ENCODE peak calls at places on chromosomes 6 and 20, in seven cellular contexts. Q, N, P, K, W, H and U are unnamed samples.

GRCh38 chr20:54618412-54618811 is 143.0 kb downstream of the DOK5 start:
- DNase-seq in Q (no peak), W (no peak), N (no peak), P (no peak), K (no peak), H (no peak), U (no peak)

GRCh38 chr20:56630086-56630493 is 984 bp downstream of the TFAP2C start:
- DNase-seq in H (peak), Q (peak), N (peak), P (no peak), W (peak), K (peak), U (peak)

GRCh38 chr6:125906158-125906998 is 50.2 kb upstream of the HINT3 start:
- DNase-seq in W (peak), N (peak), Q (peak), P (peak), K (peak), H (peak), U (peak)

GRCh38 chr6:140809694-140810101 is 1323.0 kb upstream of the GJE1 start:
- DNase-seq in H (no peak), K (no peak), P (no peak), Q (no peak), W (no peak), N (peak), U (no peak)

GRCh38 chr6:43575772-43576551 is at the start of the genes POLH and XPO5:
- DNase-seq in K (peak), P (peak), N (peak), W (peak), Q (peak), H (peak), U (peak)

GRCh38 chr6:14375940-14376339 is 258.4 kb downstream of the CD83 start:
- DNase-seq in H (no peak), K (no peak), W (no peak), Q (no peak), N (no peak), P (no peak), U (no peak)

GRCh38 chr6:52728394-52728793 is 34.9 kb downstream of the GSTA2 start:
- DNase-seq in Q (no peak), K (no peak), H (peak), N (no peak), P (no peak), W (peak), U (no peak)

GRCh38 chr20:14415492-14415891 is 78.1 kb upstream of the FLRT3 start:
- DNase-seq in W (peak), H (no peak), K (peak), Q (peak), N (no peak), P (no peak), U (no peak)

GRCh38 chr6:154197176-154197850 is 158.3 kb downstream of the OPRM1 start:
- DNase-seq in H (peak), P (no peak), N (no peak), Q (no peak), K (no peak), W (peak), U (no peak)

GRCh38 chr20:46721476-46721875 is 12.0 kb downstream of the SLC2A10 start:
- DNase-seq in K (no peak), W (no peak), N (no peak), Q (no peak), H (no peak), P (no peak), U (no peak)

GRCh38 chr6:150134280-150134920 is 8.4 kb upstream of the PPP1R14C start:
- DNase-seq in N (no peak), W (no peak), H (no peak), Q (no peak), P (no peak), K (no peak), U (no peak)

GRCh38 chr20:47540443-47541354 is 39.0 kb downstream of the NCOA3 start:
- DNase-seq in Q (no peak), P (peak), K (peak), H (peak), N (no peak), W (peak), U (no peak)

GRCh38 chr6:56176741-56177140 is 70.6 kb downstream of the COL21A1 start:
- DNase-seq in Q (no peak), W (no peak), P (no peak), K (no peak), N (no peak), H (no peak), U (no peak)

GRCh38 chr6:139801571-139802321 is 427.3 kb upstream of the CITED2 start:
- DNase-seq in P (no peak), W (no peak), Q (peak), K (peak), N (no peak), H (peak), U (peak)

GRCh38 chr6:170028629-170029345 is 262.1 kb downstream of the DLL1 start:
- DNase-seq in N (no peak), Q (no peak), W (no peak), K (no peak), H (no peak), P (no peak), U (no peak)

GRCh38 chr6:165486183-165487137 is 176.6 kb downstream of the PDE10A start:
- DNase-seq in W (no peak), Q (peak), N (no peak), P (no peak), K (no peak), H (no peak), U (peak)

GRCh38 chr6:53603381-53604121 is 58.6 kb upstream of the GCLC start:
- DNase-seq in H (peak), W (peak), Q (no peak), N (no peak), K (no peak), P (no peak), U (no peak)

GRCh38 chr6:139443226-139444112 is 69.0 kb upstream of the CITED2 start:
- DNase-seq in P (no peak), H (no peak), W (no peak), K (no peak), Q (no peak), N (no peak), U (no peak)

GRCh38 chr20:44532981-44533331 is 11.1 kb upstream of the SERINC3 start:
- DNase-seq in P (no peak), W (peak), N (no peak), K (no peak), H (peak), Q (no peak), U (no peak)

GRCh38 chr6:7142228-7142801 is 34.6 kb downstream of the RREB1 start:
- DNase-seq in W (no peak), P (no peak), H (no peak), N (no peak), K (no peak), Q (no peak), U (no peak)

GRCh38 chr20:19817017-19817416 is 59.0 kb downstream of the RIN2 start:
- DNase-seq in K (no peak), Q (no peak), H (peak), W (peak), P (no peak), N (no peak), U (no peak)

GRCh38 chr6:9502991-9503761 is 911.7 kb downstream of the TFAP2A start:
- DNase-seq in W (peak), P (no peak), N (no peak), H (peak), Q (peak), K (no peak), U (peak)

GRCh38 chr6:33604941-33605854 is 15.9 kb upstream of the ITPR3 start:
- DNase-seq in W (no peak), Q (no peak), P (no peak), N (no peak), H (no peak), K (no peak), U (no peak)

GRCh38 chr6:89690944-89691324 is 52.4 kb upstream of the LYRM2 start:
- DNase-seq in H (no peak), Q (peak), K (no peak), W (no peak), N (peak), P (no peak), U (peak)

GRCh38 chr6:20319520-20320357 is 81.9 kb upstream of the E2F3 start:
- DNase-seq in K (no peak), N (peak), W (no peak), Q (no peak), P (peak), H (no peak), U (no peak)

GRCh38 chr6:20630617-20631448 is 96.6 kb downstream of the CDKAL1 start:
- DNase-seq in N (no peak), H (no peak), W (peak), K (no peak), Q (no peak), P (no peak), U (no peak)

GRCh38 chr6:30857537-30857936 is 26.8 kb upstream of the DDR1 start:
- DNase-seq in Q (no peak), H (no peak), K (no peak), W (no peak), N (no peak), P (no peak), U (no peak)

GRCh38 chr6:116217069-116217468 is 36.8 kb downstream of the TSPYL4 start:
- DNase-seq in Q (peak), K (peak), P (peak), N (peak), H (peak), W (peak), U (peak)

GRCh38 chr20:18276821-18277220 is 11.5 kb upstream of the ZNF133 start:
- DNase-seq in H (peak), W (peak), Q (peak), P (peak), N (peak), K (peak), U (peak)

GRCh38 chr6:71045296-71045695 is 88.4 kb upstream of the B3GAT2 start:
- DNase-seq in K (no peak), P (no peak), N (no peak), W (no peak), Q (no peak), H (no peak), U (no peak)
- TF ChIP-seq EZH2phosphoT487 in K (no peak), P (no peak), N (no peak), W (no peak), Q (no peak), H (no peak), U (no peak)

DNA sequence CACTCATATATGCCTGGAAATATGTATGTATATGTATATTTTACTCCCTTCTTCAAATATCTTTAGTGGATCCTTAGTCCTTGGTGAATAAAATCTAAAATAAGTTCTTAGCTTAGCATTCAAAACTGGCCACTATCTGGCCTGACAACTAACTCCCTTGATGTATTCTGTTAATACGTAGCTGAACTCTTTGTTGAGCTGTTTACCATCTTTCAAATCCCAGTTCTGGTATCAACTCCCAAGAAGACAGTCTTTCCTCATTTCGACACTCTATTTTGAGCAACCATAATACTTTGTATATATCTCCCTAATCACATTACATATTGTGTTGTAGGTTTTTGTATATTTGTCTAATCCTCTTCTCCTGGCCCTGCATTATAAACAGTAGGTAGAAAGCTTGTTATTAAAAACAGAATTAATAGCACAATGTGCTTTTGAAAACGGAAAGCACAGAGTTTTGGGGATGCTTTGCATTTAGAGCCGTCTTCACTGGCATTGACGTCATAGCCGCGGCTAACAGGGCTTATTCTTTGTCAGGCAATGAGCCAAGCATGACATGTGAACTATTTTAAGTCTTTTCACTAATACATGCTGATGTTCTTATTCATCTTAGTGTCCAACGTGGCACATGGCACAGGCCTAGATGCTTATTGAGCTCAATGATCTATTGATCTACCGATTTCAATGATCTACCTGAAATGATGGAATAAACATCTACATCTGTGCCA is 47.2 kb upstream of the CCN2 start:
- DNase-seq in P (no peak), Q (no peak), W (no peak), H (no peak), K (peak), N (no peak), U (no peak)
- TF ChIP-seq EZH2phosphoT487 in P (no peak), Q (no peak), W (no peak), H (no peak), K (no peak), N (no peak), U (no peak)

DNA sequence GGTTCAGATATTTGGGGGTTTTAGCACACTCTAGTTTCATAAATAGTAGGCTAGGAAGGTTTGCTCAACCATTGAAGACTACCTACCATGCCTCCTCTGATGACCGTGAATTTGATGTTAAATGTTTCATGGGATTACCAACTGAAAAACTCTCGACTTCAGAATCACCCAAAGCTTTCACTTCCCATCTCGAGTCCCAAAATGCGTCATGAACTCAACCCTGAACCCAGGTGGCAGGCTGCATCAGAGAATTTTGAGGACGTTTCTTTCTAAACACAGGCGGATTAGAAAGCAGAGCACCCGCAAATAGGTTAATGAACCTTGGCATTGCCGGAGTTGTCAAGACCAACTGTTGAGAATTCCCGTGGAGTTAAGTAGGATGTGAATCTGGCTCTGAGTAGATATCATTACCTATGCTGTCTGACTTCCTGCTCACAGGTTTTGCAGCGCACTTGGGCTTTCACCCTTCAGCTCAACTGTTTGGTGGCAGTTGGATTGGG is 98.4 kb upstream of the ADTRP start:
- DNase-seq in W (no peak), Q (no peak), P (no peak), K (no peak), N (peak), H (no peak), U (no peak)
- TF ChIP-seq EZH2phosphoT487 in W (no peak), Q (no peak), P (no peak), K (no peak), N (no peak), H (no peak), U (no peak)

GRCh38 chr6:12977206-12977605 is 260.6 kb downstream of the PHACTR1 start:
- DNase-seq in Q (no peak), P (no peak), K (no peak), H (no peak), W (no peak), N (no peak), U (no peak)
- TF ChIP-seq EZH2phosphoT487 in Q (no peak), P (no peak), K (no peak), H (no peak), W (no peak), N (no peak), U (no peak)

GRCh38 chr6:129865013-129865412 is 3.9 kb upstream of the TMEM244 start:
- DNase-seq in W (no peak), Q (no peak), N (no peak), K (no peak), P (peak), H (no peak), U (no peak)
- TF ChIP-seq EZH2phosphoT487 in W (no peak), Q (no peak), N (no peak), K (no peak), P (no peak), H (no peak), U (no peak)

DNA sequence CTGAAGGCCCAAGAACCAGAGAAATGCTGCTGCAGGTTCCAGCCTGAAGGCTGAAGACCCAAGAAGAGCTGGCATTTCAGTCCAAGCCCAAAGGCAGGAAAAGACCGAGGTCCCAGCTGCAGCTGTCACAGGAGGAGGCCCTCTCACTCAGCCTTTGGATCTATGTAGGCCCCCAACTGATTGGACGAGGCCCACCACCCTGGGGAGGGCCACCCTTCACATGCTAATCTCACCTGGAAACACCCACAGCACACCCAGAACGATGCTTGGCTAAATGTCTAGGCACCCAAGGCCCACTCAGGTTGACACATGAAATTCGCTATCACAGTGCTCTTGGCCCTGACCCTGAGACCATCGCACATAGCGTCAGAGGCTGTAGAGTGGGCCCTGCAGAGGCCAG is 6.8 kb downstream of the SLCO4A1 start:
- DNase-seq in H (no peak), K (no peak), N (no peak), Q (no peak), W (no peak), P (no peak), U (no peak)
- TF ChIP-seq EZH2phosphoT487 in H (no peak), K (no peak), N (no peak), Q (no peak), W (no peak), P (no peak), U (no peak)

GRCh38 chr20:37534401-37535157 is 6.9 kb upstream of the BLCAP start:
- DNase-seq in K (peak), P (peak), Q (peak), W (peak), N (peak), H (peak), U (peak)
- TF ChIP-seq EZH2phosphoT487 in K (no peak), P (no peak), Q (no peak), W (no peak), N (no peak), H (no peak), U (no peak)

GRCh38 chr20:50636601-50637539 is 54.5 kb downstream of the RIPOR3 start:
- DNase-seq in N (no peak), W (no peak), K (peak), P (no peak), H (no peak), Q (no peak), U (peak)
- TF ChIP-seq EZH2phosphoT487 in N (no peak), W (no peak), K (no peak), P (no peak), H (no peak), Q (no peak), U (no peak)

DNA sequence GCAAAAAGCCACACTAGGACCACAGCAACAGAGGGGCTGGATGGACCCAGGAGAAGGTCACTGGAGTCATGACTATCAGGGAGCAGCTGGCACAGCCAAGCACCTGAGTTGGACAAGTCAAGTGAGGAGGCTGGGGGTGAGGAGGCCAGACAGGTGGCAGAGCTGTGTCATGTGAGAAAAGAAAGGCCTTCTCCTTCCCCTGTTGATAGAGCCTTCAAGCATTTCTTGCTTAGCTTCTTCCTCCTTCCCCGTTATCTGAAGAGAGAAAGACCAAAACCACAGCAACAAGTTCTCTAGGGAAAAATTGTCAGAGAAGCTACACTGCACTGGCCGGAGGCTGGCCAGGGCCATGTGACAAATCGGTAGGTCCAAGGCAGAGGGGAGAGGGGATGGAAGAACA is 202.2 kb upstream of the PRDM1 start:
- DNase-seq in P (peak), H (no peak), Q (no peak), K (no peak), N (no peak), W (no peak), U (no peak)
- TF ChIP-seq EZH2phosphoT487 in P (no peak), H (no peak), Q (no peak), K (no peak), N (no peak), W (no peak), U (no peak)

GRCh38 chr6:5112065-5112799 is 27.1 kb downstream of the PPP1R3G start:
- DNase-seq in N (no peak), W (peak), K (no peak), P (no peak), Q (no peak), H (peak), U (no peak)
- TF ChIP-seq EZH2phosphoT487 in N (no peak), W (no peak), K (no peak), P (no peak), Q (no peak), H (no peak), U (no peak)